ENCODE peak calls at places on chromosomes 13 and 19, in five cellular contexts. M is MV-4-11; K is foreskin melanocyte; W is stimulated activated naive CD4-positive, alpha-beta T cell; V is Calu3. H is an unnamed sample.

GRCh38 chr13:54232700-54233099 is 1204.1 kb downstream of the OLFM4 start:
- DNase-seq in M (no peak), K (no peak), W (no peak), V (no peak), H (no peak)

GRCh38 chr19:5339470-5339949 is 1.1 kb downstream of the PTPRS start:
- DNase-seq in M (no peak), K (no peak), W (no peak), V (peak; percentile 23), H (no peak)

GRCh38 chr19:51462681-51463080 is 4.4 kb upstream of the SIGLEC8 start:
- DNase-seq in M (no peak), K (no peak), W (no peak), V (no peak), H (no peak)

GRCh38 chr13:28455580-28456194 is 39.2 kb downstream of the FLT1 start:
- DNase-seq in M (no peak), K (no peak), W (no peak), V (no peak), H (no peak)

GRCh38 chr13:21234537-21234936 is 58.1 kb downstream of the MRPL57 start:
- DNase-seq in M (peak; percentile 47), K (peak; percentile 12), W (no peak), V (peak; percentile 14), H (no peak)

GRCh38 chr13:46378411-46378810 is 8.6 kb downstream of the RUBCNL start:
- DNase-seq in M (peak; percentile 48), K (no peak), W (no peak), V (no peak), H (no peak)

GRCh38 chr19:39677931-39678889 is 22.5 kb downstream of the LGALS16 start:
- DNase-seq in M (peak; percentile 56), K (no peak), W (no peak), V (peak; percentile 69), H (no peak)

GRCh38 chr13:46229251-46229650 is 17.5 kb downstream of the LRRC63 start:
- DNase-seq in M (no peak), K (no peak), W (no peak), V (no peak), H (no peak)

GRCh38 chr13:42136518-42136917 is 88.1 kb downstream of the DGKH start:
- DNase-seq in M (no peak), K (no peak), W (no peak), V (no peak), H (no peak)

GRCh38 chr19:17778621-17779280 is 16.2 kb upstream of the B3GNT3 start:
- DNase-seq in M (no peak), K (no peak), W (no peak), V (no peak), H (no peak)

GRCh38 chr13:113939129-113939904 is 34.6 kb downstream of the C13orf46 start:
- DNase-seq in M (no peak), K (no peak), W (no peak), V (no peak), H (no peak)

GRCh38 chr13:100305398-100305797 is 216.5 kb downstream of the PCCA start:
- DNase-seq in M (no peak), K (no peak), W (no peak), V (no peak), H (no peak)

GRCh38 chr13:41802684-41803554 is 158.0 kb downstream of the VWA8 start:
- DNase-seq in M (no peak), K (no peak), W (no peak), V (no peak), H (no peak)